ENCODE peak calls at places on chromosomes 6 and 20, in six cellular contexts. One of them, this sample, is unnamed.
A peak's percentile ranks its signal among the peaks of the same experiment; 100 is the strongest.

GRCh38 chr6:88119769-88120168 is 46.4 kb downstream of the CNR1 start:
- DNase-seq in EL: no peak
- DNase-seq in RWPE1: peak; percentile 8
- DNase-seq in EH: peak; percentile 9
- DNase-seq in GM12864: no peak
- DNase-seq in germinal center: peak; percentile 19
- DNase-seq in this sample: no peak

GRCh38 chr20:24060851-24061590 is 72.4 kb upstream of the GGTLC1 start:
- DNase-seq in EH: no peak
- DNase-seq in GM12864: no peak
- DNase-seq in EL: no peak
- DNase-seq in RWPE1: no peak
- DNase-seq in germinal center: no peak
- DNase-seq in this sample: no peak

GRCh38 chr6:1263850-1264377 is 48.0 kb upstream of the FOXQ1 start:
- DNase-seq in germinal center: no peak
- DNase-seq in RWPE1: no peak
- DNase-seq in GM12864: no peak
- DNase-seq in EH: no peak
- DNase-seq in EL: no peak
- DNase-seq in this sample: no peak

GRCh38 chr6:73585566-73586415 is 65.0 kb upstream of the EEF1A1 start:
- DNase-seq in EL: peak; percentile 82
- DNase-seq in GM12864: peak; percentile 73
- DNase-seq in EH: peak; percentile 86
- DNase-seq in germinal center: peak; percentile 57
- DNase-seq in RWPE1: peak; percentile 56
- DNase-seq in this sample: no peak

GRCh38 chr6:42226251-42227143 is 8.8 kb upstream of the MRPS10 start:
- DNase-seq in EH: peak; percentile 79
- DNase-seq in EL: peak; percentile 85
- DNase-seq in germinal center: no peak
- DNase-seq in RWPE1: peak; percentile 91
- DNase-seq in GM12864: no peak
- DNase-seq in this sample: peak; percentile 93

GRCh38 chr6:96907498-96907897 is 9.8 kb upstream of the NDUFAF4 start:
- DNase-seq in EH: peak; percentile 20
- DNase-seq in EL: peak; percentile 6
- DNase-seq in germinal center: no peak
- DNase-seq in GM12864: peak; percentile 25
- DNase-seq in RWPE1: no peak
- DNase-seq in this sample: no peak

GRCh38 chr20:44291754-44292153 is 19.2 kb downstream of the FITM2 start:
- DNase-seq in germinal center: no peak
- DNase-seq in GM12864: no peak
- DNase-seq in EL: no peak
- DNase-seq in EH: peak; percentile 4
- DNase-seq in RWPE1: no peak
- DNase-seq in this sample: no peak

GRCh38 chr20:1810926-1811620 is 84.1 kb upstream of the SIRPA start:
- DNase-seq in GM12864: no peak
- DNase-seq in RWPE1: no peak
- DNase-seq in germinal center: no peak
- DNase-seq in EL: peak; percentile 61
- DNase-seq in EH: peak; percentile 83
- DNase-seq in this sample: no peak

GRCh38 chr20:714453-714852 is 38.9 kb upstream of the SCRT2 start:
- DNase-seq in RWPE1: no peak
- DNase-seq in germinal center: no peak
- DNase-seq in EH: no peak
- DNase-seq in EL: no peak
- DNase-seq in GM12864: no peak
- DNase-seq in this sample: no peak

GRCh38 chr6:85416049-85416448 is 33.8 kb upstream of the NT5E start:
- DNase-seq in EH: peak; percentile 56
- DNase-seq in EL: peak; percentile 32
- DNase-seq in RWPE1: no peak
- DNase-seq in germinal center: no peak
- DNase-seq in GM12864: no peak
- DNase-seq in this sample: no peak

GRCh38 chr6:30219244-30219643 is 6.0 kb upstream of the TRIM26 start:
- DNase-seq in germinal center: peak; percentile 50
- DNase-seq in EL: peak; percentile 57
- DNase-seq in RWPE1: peak; percentile 29
- DNase-seq in EH: peak; percentile 58
- DNase-seq in GM12864: no peak
- DNase-seq in this sample: no peak

GRCh38 chr20:31820228-31820627 is 1.1 kb downstream of the MYLK2 start:
- DNase-seq in EH: no peak
- DNase-seq in GM12864: no peak
- DNase-seq in EL: no peak
- DNase-seq in germinal center: no peak
- DNase-seq in RWPE1: no peak
- DNase-seq in this sample: no peak

GRCh38 chr6:157255079-157255478 is 68.2 kb downstream of the TMEM242 start:
- DNase-seq in GM12864: no peak
- DNase-seq in EH: no peak
- DNase-seq in RWPE1: no peak
- DNase-seq in EL: no peak
- DNase-seq in germinal center: no peak
- DNase-seq in this sample: no peak

GRCh38 chr6:57182017-57182432 is 9.9 kb downstream of the BAG2 start:
- DNase-seq in germinal center: no peak
- DNase-seq in RWPE1: no peak
- DNase-seq in EH: peak; percentile 22
- DNase-seq in EL: no peak
- DNase-seq in GM12864: no peak
- DNase-seq in this sample: no peak

GRCh38 chr6:1552296-1552761 is 57.4 kb upstream of the FOXC1 start:
- DNase-seq in RWPE1: peak; percentile 14
- DNase-seq in GM12864: no peak
- DNase-seq in EL: peak; percentile 36
- DNase-seq in germinal center: peak; percentile 49
- DNase-seq in EH: peak; percentile 35
- DNase-seq in this sample: no peak

GRCh38 chr20:63754008-63754407 is 14.4 kb downstream of the SLC2A4RG start:
- DNase-seq in RWPE1: no peak
- DNase-seq in EL: no peak
- DNase-seq in germinal center: no peak
- DNase-seq in GM12864: no peak
- DNase-seq in EH: no peak
- DNase-seq in this sample: no peak

GRCh38 chr20:63133481-63134091 is 82.3 kb downstream of the YTHDF1 start:
- DNase-seq in germinal center: no peak
- DNase-seq in GM12864: no peak
- DNase-seq in EL: no peak
- DNase-seq in EH: no peak
- DNase-seq in RWPE1: no peak
- DNase-seq in this sample: no peak

This sample was measured in epithelial cell of prostate.